ENCODE peak calls at places on chromosomes 12 and 14, in six cellular contexts. G is body of pancreas, F is GM12865, Z is WTC11, K is H1, E is foreskin fibroblast. O is an unnamed sample.

GRCh38 chr14:20327005-20327869 is 5.8 kb downstream of the CCNB1IP1 start:
- DNase-seq in F (peak; percentile 70), K (no peak), G (no peak), E (peak; percentile 79), Z (no peak), O (no peak)

GRCh38 chr12:21881950-21882349 is 59.3 kb downstream of the ABCC9 start:
- DNase-seq in Z (no peak), F (no peak), G (no peak), E (no peak), K (no peak), O (no peak)

GRCh38 chr12:47222960-47223847 is 143.4 kb upstream of the AMIGO2 start:
- DNase-seq in G (no peak), E (no peak), K (peak; percentile 33), F (no peak), Z (peak; percentile 66), O (no peak)

GRCh38 chr14:33163109-33163508 is 224.4 kb downstream of the NPAS3 start:
- DNase-seq in E (no peak), G (no peak), F (peak; percentile 0), Z (no peak), K (no peak), O (no peak)

GRCh38 chr14:69260979-69261605 is 1.1 kb downstream of the GALNT16 start:
- DNase-seq in F (peak; percentile 53), E (no peak), K (no peak), Z (peak; percentile 73), G (peak; percentile 42), O (peak; percentile 48)

GRCh38 chr14:68688872-68689371 is 103.9 kb downstream of the ZFP36L1 start:
- DNase-seq in F (peak; percentile 44), K (no peak), Z (no peak), G (no peak), E (peak; percentile 80), O (peak; percentile 49)

GRCh38 chr14:99570542-99571302 is 33.3 kb downstream of the CCDC85C start:
- DNase-seq in F (no peak), G (no peak), E (no peak), K (peak; percentile 56), Z (peak; percentile 49), O (no peak)

GRCh38 chr14:74599201-74599809 is 12.7 kb downstream of the LTBP2 start:
- DNase-seq in K (no peak), E (peak; percentile 71), Z (no peak), G (no peak), F (no peak), O (no peak)

GRCh38 chr12:56082967-56083366 is 3.0 kb downstream of the ERBB3 start:
- DNase-seq in K (no peak), Z (no peak), E (no peak), F (no peak), G (no peak), O (peak; percentile 40)

GRCh38 chr12:2640281-2640680 is 154.5 kb upstream of the FKBP4 start:
- DNase-seq in K (no peak), E (no peak), F (no peak), G (no peak), Z (peak; percentile 9), O (no peak)
- TF ChIP-seq CTCF in K (no peak), E (no peak), F (no peak), G (no peak), Z (no peak), O (no peak)

GRCh38 chr14:79436325-79436724 is 775.0 kb downstream of the DIO2 start:
- DNase-seq in K (no peak), G (no peak), Z (no peak), F (no peak), E (no peak), O (no peak)

GRCh38 chr14:79442776-79443175 is 768.5 kb downstream of the DIO2 start:
- DNase-seq in F (no peak), E (no peak), Z (no peak), G (no peak), K (no peak), O (no peak)

GRCh38 chr14:79432640-79433039 is 778.7 kb downstream of the DIO2 start:
- DNase-seq in F (no peak), E (no peak), K (no peak), Z (no peak), G (no peak), O (no peak)

GRCh38 chr14:79438696-79439342 is 772.5 kb downstream of the DIO2 start:
- DNase-seq in G (peak; percentile 41), K (no peak), Z (no peak), F (no peak), E (no peak), O (no peak)

DNA sequence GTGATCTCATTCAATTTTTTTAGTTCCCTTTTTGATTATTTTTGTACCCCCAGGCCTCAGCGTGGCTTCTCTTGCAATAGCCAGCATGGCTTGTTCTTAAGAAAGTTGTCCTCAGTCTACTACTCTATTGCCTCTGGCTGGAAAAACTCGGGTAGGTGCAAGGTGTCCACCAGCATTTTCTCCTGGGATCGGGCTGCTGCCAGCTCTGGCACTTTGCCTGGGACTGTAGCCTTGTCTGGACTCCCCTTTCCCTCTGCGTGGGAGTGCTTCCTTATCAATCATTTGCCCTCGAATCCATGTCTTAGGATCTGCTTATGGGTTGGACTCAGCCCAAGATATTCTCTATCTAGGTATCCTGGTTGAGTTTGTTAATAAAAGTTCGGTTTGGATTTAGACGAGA is 773.4 kb downstream of the DIO2 start:
- DNase-seq in E (no peak), F (no peak), Z (no peak), G (peak; percentile 73), K (no peak), O (no peak)
- TF ChIP-seq CTCF in E (no peak), F (no peak), Z (no peak), G (no peak), K (no peak), O (no peak)

GRCh38 chr12:40106202-40106533 is 287 bp upstream of the SLC2A13 start:
- DNase-seq in E (no peak), G (no peak), K (no peak), F (no peak), Z (no peak), O (no peak)

GRCh38 chr12:40107098-40107802 is 1.4 kb upstream of the SLC2A13 start:
- DNase-seq in F (peak; percentile 91), G (peak; percentile 91), E (peak; percentile 91), Z (peak; percentile 87), K (peak; percentile 41), O (peak; percentile 87)

GRCh38 chr12:40106655-40107054 is 774 bp upstream of the SLC2A13 start:
- DNase-seq in Z (no peak), G (no peak), F (no peak), E (no peak), K (no peak), O (no peak)

GRCh38 chr12:40105515-40106201 is at the start of gene SLC2A13:
- DNase-seq in K (peak; percentile 44), E (peak; percentile 91), G (peak; percentile 83), F (peak; percentile 84), Z (peak; percentile 74), O (peak; percentile 56)

DNA sequence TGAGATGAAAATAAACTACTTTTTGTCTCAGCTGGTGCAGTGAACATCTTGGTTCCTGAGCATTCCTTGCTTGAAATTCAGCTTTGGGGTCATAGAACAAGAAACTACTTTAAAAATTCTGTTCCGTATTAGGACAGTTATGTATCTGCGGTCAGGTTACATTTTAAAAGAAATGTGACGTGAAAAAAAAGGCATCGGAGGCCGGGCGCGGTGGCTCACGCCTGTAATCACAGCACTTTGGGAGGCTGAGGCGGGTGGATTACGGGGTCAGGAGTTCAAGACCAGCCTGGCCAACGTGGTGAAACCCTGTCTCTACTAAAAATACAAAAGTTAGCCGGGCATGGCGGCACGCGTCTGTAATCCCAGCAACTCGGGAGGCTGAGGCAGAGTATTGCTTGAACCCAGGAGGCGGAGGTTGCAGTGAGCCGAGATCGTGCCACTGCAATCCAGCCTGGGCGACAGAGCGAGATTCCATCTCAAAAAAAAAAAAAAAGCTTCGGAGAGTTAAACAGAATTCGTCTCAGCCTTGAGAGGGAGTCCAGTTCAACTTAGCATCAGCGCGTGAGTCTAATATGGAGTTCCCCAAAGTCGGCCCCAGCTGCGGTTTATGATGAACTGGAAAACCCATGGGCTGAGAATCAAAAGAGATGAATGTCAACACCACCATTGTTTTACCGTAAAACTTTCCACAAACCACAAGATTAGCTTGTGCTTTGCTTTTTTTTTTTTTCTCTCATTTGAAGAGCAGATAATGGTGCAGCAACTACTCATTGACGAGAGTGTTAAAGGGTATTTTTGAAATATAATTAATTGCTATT is 2.1 kb upstream of the SLC2A13 start:
- DNase-seq in Z (no peak), E (no peak), G (no peak), F (peak; percentile 63), K (no peak), O (no peak)
- TF ChIP-seq CTCF in Z (no peak), E (no peak), G (no peak), F (no peak), K (no peak), O (no peak)

GRCh38 chr12:8032242-8033152 is at the start of gene FOXJ2:
- DNase-seq in K (no peak), E (peak; percentile 92), G (peak; percentile 85), F (peak; percentile 79), Z (peak; percentile 69), O (peak; percentile 62)
- TF ChIP-seq CTCF in K (no peak), E (peak; percentile 3), G (no peak), F (no peak), Z (no peak), O (peak; percentile 41)

GRCh38 chr12:109764123-109764522 is 50.5 kb downstream of the FAM222A start:
- DNase-seq in G (no peak), F (no peak), E (no peak), K (no peak), Z (no peak), O (no peak)
- TF ChIP-seq CTCF in G (no peak), F (no peak), E (no peak), K (peak; percentile 57), Z (peak; percentile 11), O (peak; percentile 44)

GRCh38 chr12:81146228-81147225 is 68.6 kb downstream of the ACSS3 start:
- DNase-seq in E (no peak), F (no peak), Z (no peak), K (no peak), G (no peak), O (no peak)

GRCh38 chr12:81143057-81143456 is 65.2 kb downstream of the ACSS3 start:
- DNase-seq in G (peak; percentile 57), E (no peak), F (no peak), K (no peak), Z (no peak), O (no peak)

GRCh38 chr12:81147286-81147919 is 69.5 kb downstream of the ACSS3 start:
- DNase-seq in K (no peak), F (peak; percentile 31), Z (no peak), G (no peak), E (no peak), O (no peak)
- TF ChIP-seq CTCF in K (no peak), F (no peak), Z (no peak), G (no peak), E (no peak), O (no peak)

GRCh38 chr12:5648692-5649338 is 216.9 kb downstream of the NTF3 start:
- DNase-seq in K (peak; percentile 43), G (no peak), E (peak; percentile 37), F (peak; percentile 9), Z (peak; percentile 48), O (no peak)
- TF ChIP-seq CTCF in K (peak; percentile 76), G (peak; percentile 21), E (peak; percentile 69), F (peak; percentile 39), Z (peak; percentile 34), O (peak; percentile 83)

GRCh38 chr12:78584695-78585094 is 279.9 kb upstream of the SYT1 start:
- DNase-seq in Z (peak; percentile 70), K (peak; percentile 49), F (peak; percentile 41), E (peak; percentile 9), G (no peak), O (no peak)
- TF ChIP-seq CTCF in Z (peak; percentile 39), K (peak; percentile 82), F (peak; percentile 31), E (no peak), G (no peak), O (peak; percentile 48)

O was measured in neural crest cell.